ENCODE peak calls at places on chromosomes 4 and X, in eight cellular contexts. M is foreskin fibroblast; T is mammary epithelial cell; S is brain microvascular endothelial cell; Z is PC-3; V is ascending aorta; N is left ventricle myocardium inferior; R is CD4-positive, alpha-beta T cell. A is an unnamed sample.

GRCh38 chr4:48334236-48334635 is 7.1 kb upstream of the SLAIN2 start:
- DNase-seq in M (peak), T (no peak), S (no peak), Z (no peak), V (no peak), N (no peak), R (no peak), A (no peak)

GRCh38 chr4:74539043-74539790 is 94.3 kb downstream of the AREG start:
- DNase-seq in M (peak), T (peak), S (no peak), Z (peak), V (no peak), N (no peak), R (no peak), A (no peak)

GRCh38 chr4:28259951-28260350 is 1399.3 kb downstream of the STIM2 start:
- DNase-seq in M (no peak), T (no peak), S (no peak), Z (no peak), V (no peak), N (no peak), R (no peak), A (no peak)

GRCh38 chr4:10571896-10572295 is 112.7 kb downstream of the CLNK start:
- DNase-seq in M (no peak), T (peak), S (peak), Z (no peak), V (no peak), N (no peak), R (no peak), A (no peak)

GRCh38 chrX:136272325-136272724 is 21.1 kb upstream of the MAP7D3 start:
- DNase-seq in M (peak), T (no peak), S (no peak), Z (no peak), V (no peak), N (no peak), R (no peak), A (no peak)

GRCh38 chrX:18676050-18676449 is 4.1 kb upstream of the RS1 start:
- DNase-seq in M (no peak), T (no peak), S (no peak), Z (no peak), V (no peak), N (no peak), R (no peak), A (no peak)

GRCh38 chr4:184439856-184440592 is 34.3 kb downstream of the IRF2 start:
- DNase-seq in M (peak), T (no peak), S (peak), Z (no peak), V (no peak), N (no peak), R (no peak), A (no peak)

GRCh38 chr4:176671532-176671931 is 121.2 kb downstream of the VEGFC start:
- DNase-seq in M (no peak), T (no peak), S (no peak), Z (no peak), V (no peak), N (peak), R (no peak), A (peak)

GRCh38 chr4:177573487-177573886 is 131.2 kb upstream of the AGA start:
- DNase-seq in M (peak), T (peak), S (peak), Z (peak), V (no peak), N (no peak), R (no peak), A (no peak)

GRCh38 chr4:11421116-11421515 is 7.6 kb downstream of the HS3ST1 start:
- DNase-seq in M (no peak), T (no peak), S (no peak), Z (peak), V (no peak), N (no peak), R (no peak), A (no peak)

GRCh38 chr4:3870567-3870962 is 104.4 kb downstream of the ADRA2C start:
- DNase-seq in M (no peak), T (no peak), S (no peak), Z (no peak), V (no peak), N (peak), R (no peak), A (no peak)

GRCh38 chr4:47913328-47913727 is 1.1 kb downstream of the NFXL1 start:
- DNase-seq in M (peak), T (peak), S (peak), Z (peak), V (no peak), N (no peak), R (no peak), A (no peak)

GRCh38 chr4:89752932-89753598 is 83.9 kb downstream of the SNCA start:
- DNase-seq in M (peak), T (peak), S (peak), Z (no peak), V (no peak), N (no peak), R (no peak), A (no peak)

GRCh38 chrX:23908219-23909003 is 605 bp downstream of the CXorf58 start:
- DNase-seq in M (no peak), T (no peak), S (no peak), Z (no peak), V (no peak), N (no peak), R (no peak), A (no peak)

GRCh38 chr4:83204731-83205130 is 79.9 kb downstream of the COQ2 start:
- DNase-seq in M (no peak), T (no peak), S (no peak), Z (no peak), V (no peak), N (no peak), R (no peak), A (no peak)

GRCh38 chr4:93791570-93792195 is 36.9 kb upstream of the ATOH1 start:
- DNase-seq in M (peak), T (peak), S (peak), Z (peak), V (no peak), N (no peak), R (no peak), A (peak)

GRCh38 chr4:15779789-15780188 is 1.7 kb downstream of the CD38 start:
- DNase-seq in M (no peak), T (peak), S (no peak), Z (no peak), V (no peak), N (no peak), R (no peak), A (no peak)

GRCh38 chrX:46575991-46576392 is 2.4 kb downstream of the CHST7 start:
- DNase-seq in M (peak), T (peak), S (no peak), Z (peak), V (no peak), N (peak), R (no peak), A (no peak)

GRCh38 chrX:78658851-78659744 is at the start of gene RTL3:
- DNase-seq in M (peak), T (peak), S (peak), Z (peak), V (no peak), N (no peak), R (no peak), A (no peak)

GRCh38 chrX:56232221-56233082 is at the start of gene KLF8:
- DNase-seq in M (peak), T (peak), S (no peak), Z (no peak), V (no peak), N (peak), R (peak), A (no peak)

GRCh38 chr4:71440612-71441011 is 101.8 kb downstream of the SLC4A4 start:
- DNase-seq in M (no peak), T (no peak), S (no peak), Z (no peak), V (no peak), N (no peak), R (no peak), A (no peak)

GRCh38 chr4:150510176-150510875 is 71.6 kb upstream of the MAB21L2 start:
- DNase-seq in M (peak), T (peak), S (peak), Z (peak), V (no peak), N (no peak), R (no peak), A (no peak)

GRCh38 chr4:126851391-126851790 is 781.4 kb upstream of the INTU start:
- DNase-seq in M (peak), T (peak), S (no peak), Z (no peak), V (no peak), N (no peak), R (no peak), A (no peak)

GRCh38 chr4:41665808-41666207 is 82.7 kb downstream of the PHOX2B start:
- DNase-seq in M (no peak), T (no peak), S (no peak), Z (no peak), V (no peak), N (no peak), R (no peak), A (no peak)

GRCh38 chr4:41883988-41884737 is 51.1 kb upstream of the TMEM33 start:
- DNase-seq in M (no peak), T (no peak), S (no peak), Z (peak), V (no peak), N (no peak), R (no peak), A (no peak)

GRCh38 chr4:41471672-41472071 is 66.3 kb upstream of the LIMCH1 start:
- DNase-seq in M (no peak), T (no peak), S (no peak), Z (peak), V (no peak), N (no peak), R (no peak), A (no peak)

GRCh38 chr4:67456577-67457196 is 88.6 kb downstream of the CENPC start:
- DNase-seq in M (no peak), T (no peak), S (no peak), Z (no peak), V (no peak), N (no peak), R (no peak), A (no peak)

GRCh38 chr4:175051974-175052373 is 133.8 kb downstream of the ADAM29 start:
- DNase-seq in M (no peak), T (no peak), S (no peak), Z (no peak), V (no peak), N (no peak), R (no peak), A (no peak)

DNA sequence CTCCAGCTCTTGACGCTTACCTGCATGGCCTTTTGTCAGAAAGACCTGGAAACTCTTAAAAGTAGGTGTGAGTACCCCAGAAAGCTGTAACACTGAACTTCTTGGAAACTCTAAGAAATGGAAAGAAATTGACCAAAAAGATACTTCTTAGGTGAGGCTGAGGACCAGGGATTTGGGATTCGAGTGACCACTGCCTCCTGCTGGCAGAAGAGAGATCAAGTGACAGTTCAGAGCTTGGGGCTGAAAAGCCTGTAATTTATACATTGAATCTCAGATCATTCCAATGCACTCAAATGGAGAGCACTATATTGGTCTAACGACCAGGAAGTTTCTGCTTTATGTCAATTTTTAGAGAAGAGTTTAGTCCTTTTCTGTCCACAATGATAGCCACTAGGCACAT is 204.6 kb downstream of the PDGFRA start:
- DNase-seq in M (peak), T (peak), S (peak), Z (peak), V (no peak), N (no peak), R (no peak), A (no peak)
- TF ChIP-seq CTCF in M (peak), T (peak), S (peak), Z (peak), V (peak), N (peak), R (no peak), A (no peak)

DNA sequence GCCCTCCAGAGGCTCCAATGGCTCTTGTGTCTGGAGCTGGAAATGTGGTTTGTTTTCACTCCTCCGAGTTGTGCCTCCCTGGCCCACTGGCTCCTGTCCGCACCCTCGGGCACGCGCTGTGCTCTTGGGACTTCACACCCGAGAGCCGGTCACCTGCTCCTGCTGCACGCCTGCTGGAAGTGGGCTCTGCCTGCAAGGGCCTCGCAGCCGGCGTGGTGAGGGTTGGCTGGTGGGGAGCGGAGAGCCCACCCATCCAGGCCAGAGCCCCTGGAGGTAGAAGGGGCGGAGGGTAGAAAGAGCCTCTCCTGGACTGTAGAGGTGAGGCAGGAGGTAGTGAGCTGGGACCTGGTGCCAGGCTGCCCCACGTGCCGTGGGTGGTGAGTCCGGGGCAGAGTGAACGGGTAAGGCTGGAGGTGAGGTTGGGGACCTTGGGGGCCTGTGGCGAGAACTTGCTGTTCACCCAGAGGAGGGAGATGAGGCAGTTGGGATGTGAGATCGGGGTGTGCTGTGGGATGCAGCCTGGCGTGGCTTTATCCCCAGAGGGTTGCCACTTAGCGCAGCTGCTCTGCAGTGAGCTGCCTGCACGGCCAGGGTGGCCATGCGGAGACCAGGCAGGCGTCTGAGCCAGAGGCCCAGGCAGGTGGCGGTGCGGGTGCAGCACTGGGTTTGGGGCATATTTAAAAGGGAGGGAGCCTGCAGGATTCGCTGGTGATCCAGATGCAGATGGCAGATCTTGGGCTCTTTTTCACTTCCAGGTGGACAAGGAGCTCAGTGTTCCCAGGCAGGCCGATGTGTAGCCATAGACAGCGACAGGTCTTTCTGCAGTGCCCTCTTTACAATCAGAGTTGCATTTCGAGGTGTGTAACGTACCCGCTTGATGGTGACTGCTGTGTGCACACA is 48.8 kb downstream of the PCGF3 start:
- DNase-seq in M (no peak), T (no peak), S (no peak), Z (no peak), V (no peak), N (no peak), R (no peak), A (no peak)
- TF ChIP-seq CTCF in M (no peak), T (no peak), S (no peak), Z (no peak), V (no peak), N (no peak), R (no peak), A (no peak)

DNA sequence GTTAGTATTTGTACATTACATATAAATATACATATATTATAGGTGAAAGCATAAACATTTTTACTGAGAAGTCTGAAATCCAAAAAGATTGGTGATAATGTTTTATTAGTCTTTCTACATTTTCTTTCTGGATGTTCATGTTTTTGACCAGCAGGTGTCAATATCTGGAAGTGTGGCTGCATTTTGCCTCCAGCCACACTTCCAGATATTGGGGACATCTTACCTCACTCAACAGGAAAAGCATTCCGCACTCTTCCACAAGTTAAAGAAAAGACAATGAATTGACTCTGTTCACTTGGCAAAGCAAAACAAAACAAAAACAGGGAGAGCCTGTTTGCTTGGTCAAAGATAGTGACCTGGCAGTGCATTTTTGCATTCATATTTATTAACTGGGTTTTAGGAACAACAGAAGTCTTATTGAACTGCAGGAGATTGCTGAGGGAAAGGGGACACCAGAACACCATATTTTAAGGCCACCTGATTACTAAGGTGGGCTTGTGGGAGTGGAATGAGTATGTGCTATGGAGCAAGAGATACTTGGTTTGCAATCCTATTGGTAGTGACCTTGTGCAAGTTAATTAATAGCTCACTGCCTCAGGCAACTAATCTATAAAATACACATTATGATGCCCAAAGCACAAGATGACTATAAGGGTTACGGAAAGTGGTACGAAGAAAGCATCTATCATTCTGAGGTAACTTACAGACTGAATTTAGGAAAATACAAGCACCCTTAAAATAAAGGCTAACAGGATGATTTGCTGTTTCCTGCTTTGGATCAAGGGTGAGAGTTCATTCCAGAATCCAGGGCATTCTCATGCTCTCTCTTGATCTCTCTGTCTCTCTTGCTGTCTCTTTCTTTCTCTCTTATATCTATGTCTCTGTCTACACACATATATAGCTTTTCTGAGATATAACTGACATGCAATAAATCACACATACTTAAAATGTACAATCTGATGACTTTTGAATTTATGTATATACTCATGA is 389.9 kb upstream of the EMCN start:
- DNase-seq in M (peak), T (peak), S (no peak), Z (peak), V (no peak), N (no peak), R (no peak), A (no peak)
- TF ChIP-seq CTCF in M (peak), T (peak), S (peak), Z (peak), V (peak), N (peak), R (peak), A (no peak)

DNA sequence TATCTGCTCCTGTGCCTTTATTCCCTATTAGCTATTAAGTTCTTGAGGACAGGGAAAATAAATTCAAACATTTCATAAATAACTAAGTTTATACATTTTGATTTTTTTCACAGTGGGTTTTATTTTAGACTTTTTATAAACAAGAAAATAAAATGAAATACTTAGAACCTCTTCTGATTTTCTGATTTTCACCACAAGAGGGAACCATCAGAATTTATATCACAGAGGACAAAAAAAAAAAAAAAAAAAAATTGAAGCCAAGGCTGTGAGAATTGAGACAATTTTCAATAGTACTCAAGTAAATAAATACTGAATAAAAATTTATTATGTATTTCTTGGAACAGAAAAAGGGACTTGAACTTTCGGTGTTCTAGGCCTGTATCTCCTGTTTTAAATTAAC is 288.1 kb downstream of the SH3BGRL start:
- DNase-seq in M (no peak), T (no peak), S (no peak), Z (peak), V (no peak), N (no peak), R (no peak), A (no peak)
- TF ChIP-seq CTCF in M (no peak), T (peak), S (no peak), Z (peak), V (no peak), N (no peak), R (no peak), A (no peak)

GRCh38 chr4:8585186-8585585 is 5.0 kb downstream of the GPR78 start:
- DNase-seq in M (no peak), T (peak), S (no peak), Z (peak), V (no peak), N (no peak), R (no peak), A (no peak)
- TF ChIP-seq CTCF in M (no peak), T (peak), S (peak), Z (peak), V (no peak), N (no peak), R (no peak), A (no peak)